ENCODE peak calls at places on chromosome 5, in four cellular contexts. U is fibroblast of pulmonary artery, P is tibial nerve, S is right cardiac atrium. O is an unnamed sample.

GRCh38 chr5:120604898-120605297 is 140.8 kb downstream of the PRR16 start:
- DNase-seq in S (no peak), U (peak; percentile 87), P (no peak), O (no peak)

GRCh38 chr5:138955013-138955660 is 80.0 kb upstream of the LRRTM2 start:
- DNase-seq in P (peak; percentile 33), S (no peak), U (no peak), O (no peak)

GRCh38 chr5:32206799-32207634 is 32.9 kb upstream of the GOLPH3 start:
- DNase-seq in S (no peak), U (no peak), P (no peak), O (no peak)

GRCh38 chr5:145887976-145888574 is 15.3 kb upstream of the GRXCR2 start:
- DNase-seq in S (peak; percentile 12), U (peak; percentile 69), P (peak; percentile 12), O (no peak)

GRCh38 chr5:36041537-36041845 is 25.2 kb downstream of the UGT3A2 start:
- DNase-seq in U (no peak), P (no peak), S (no peak), O (no peak)

GRCh38 chr5:16777432-16777831 is 158.7 kb downstream of the MYO10 start:
- DNase-seq in U (no peak), P (no peak), S (no peak), O (no peak)

GRCh38 chr5:89735108-89735507 is 674.4 kb downstream of the CETN3 start:
- DNase-seq in U (peak; percentile 52), P (no peak), S (no peak), O (no peak)

GRCh38 chr5:2780421-2781171 is 29.1 kb upstream of the IRX2 start:
- DNase-seq in P (no peak), S (no peak), U (no peak), O (no peak)

GRCh38 chr5:59786271-59786805 is 107.2 kb downstream of the PDE4D start:
- DNase-seq in S (no peak), U (peak; percentile 85), P (no peak), O (no peak)

GRCh38 chr5:126208691-126209090 is 214.5 kb upstream of the GRAMD2B start:
- DNase-seq in S (no peak), P (no peak), U (no peak), O (no peak)

GRCh38 chr5:55188656-55189380 is 15.8 kb upstream of the CDC20B start:
- DNase-seq in S (no peak), P (no peak), U (no peak), O (no peak)

GRCh38 chr5:89930591-89931383 is 478.8 kb downstream of the CETN3 start:
- DNase-seq in P (no peak), U (peak; percentile 81), S (no peak), O (no peak)

GRCh38 chr5:1390861-1391600 is 46.1 kb upstream of the CLPTM1L start:
- DNase-seq in S (no peak), U (no peak), P (no peak), O (no peak)

GRCh38 chr5:82046268-82046621 is 74.4 kb downstream of the ATG10 start:
- DNase-seq in P (no peak), U (no peak), S (no peak), O (no peak)

GRCh38 chr5:178086266-178086665 is 27.1 kb upstream of the N4BP3 start:
- DNase-seq in S (no peak), U (no peak), P (no peak), O (no peak)

GRCh38 chr5:17219431-17219830 is 2.0 kb downstream of the BASP1 start:
- DNase-seq in U (no peak), P (no peak), S (no peak), O (no peak)

GRCh38 chr5:17203329-17204132 is 13.9 kb upstream of the BASP1 start:
- DNase-seq in S (no peak), P (peak; percentile 33), U (peak; percentile 88), O (peak; percentile 57)

GRCh38 chr5:132489871-132490483 is 596 bp downstream of the IRF1 start:
- DNase-seq in S (peak; percentile 69), P (peak; percentile 30), U (peak; percentile 52), O (no peak)

GRCh38 chr5:177111720-177112394 is 21.7 kb upstream of the NSD1 start:
- DNase-seq in S (peak; percentile 48), U (peak; percentile 51), P (peak; percentile 70), O (peak; percentile 53)

GRCh38 chr5:142408536-142409252 is 83.9 kb upstream of the SPRY4 start:
- DNase-seq in U (no peak), P (no peak), S (no peak), O (no peak)

GRCh38 chr5:142405023-142405422 is 80.2 kb upstream of the SPRY4 start:
- DNase-seq in P (no peak), U (no peak), S (no peak), O (no peak)

GRCh38 chr5:142403583-142403982 is 78.8 kb upstream of the SPRY4 start:
- DNase-seq in P (no peak), S (no peak), U (no peak), O (no peak)

GRCh38 chr5:142404046-142404477 is 79.2 kb upstream of the SPRY4 start:
- DNase-seq in U (peak; percentile 28), S (no peak), P (no peak), O (no peak)

GRCh38 chr5:142405814-142406395 is 81.1 kb upstream of the SPRY4 start:
- DNase-seq in S (no peak), U (no peak), P (no peak), O (no peak)
- H3K4me3 ChIP-seq in S (no peak overlapping the region), U (no peak overlapping the region), P (no peak overlapping the region), O (no peak overlapping the region)

GRCh38 chr5:14256756-14257393 is 113.7 kb downstream of the TRIO start:
- DNase-seq in P (no peak), U (no peak), S (no peak), O (no peak)

GRCh38 chr5:14257995-14258403 is 114.9 kb downstream of the TRIO start:
- DNase-seq in P (no peak), S (no peak), U (no peak), O (peak; percentile 35)

GRCh38 chr5:14260637-14261036 is 117.5 kb downstream of the TRIO start:
- DNase-seq in S (no peak), U (no peak), P (no peak), O (no peak)

GRCh38 chr5:14261237-14261636 is 118.1 kb downstream of the TRIO start:
- DNase-seq in U (no peak), P (no peak), S (no peak), O (peak; percentile 84)

GRCh38 chr5:14258840-14259239 is 115.7 kb downstream of the TRIO start:
- DNase-seq in U (no peak), P (no peak), S (no peak), O (no peak)
- H3K4me3 ChIP-seq in U (no peak overlapping the region), P (no peak overlapping the region), S (no peak overlapping the region), O (no peak overlapping the region)

DNA sequence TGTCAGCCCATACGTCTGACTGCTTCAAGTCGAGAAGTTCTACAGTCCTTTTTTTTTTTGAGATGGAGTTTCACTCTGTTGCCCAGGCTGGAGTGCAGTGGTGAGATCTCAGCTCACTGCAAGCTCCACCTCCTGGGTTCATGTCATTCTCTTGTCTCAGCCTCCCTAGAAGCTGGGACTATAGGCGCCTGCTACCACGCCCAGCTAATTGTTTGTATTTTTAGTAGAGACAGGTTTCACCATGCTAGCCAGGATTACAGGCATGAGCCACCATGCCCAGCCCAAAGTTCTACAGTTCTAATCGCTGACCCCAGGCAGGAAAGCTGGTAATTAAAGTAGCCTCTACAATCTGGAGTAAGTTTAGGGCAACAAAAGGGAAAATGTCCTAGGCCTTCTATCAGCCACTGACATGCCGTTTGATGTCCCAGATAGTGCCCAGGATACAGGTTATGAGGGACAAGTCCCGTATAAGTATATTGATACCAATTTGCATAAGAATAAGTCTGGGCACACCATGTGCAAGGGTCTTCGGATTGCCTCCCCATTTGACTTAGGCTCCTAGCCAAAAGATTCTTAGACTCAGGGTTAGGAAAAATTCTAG is 1110.8 kb downstream of the TAF11L14 start:
- DNase-seq in S (no peak), P (no peak), U (no peak), O (peak; percentile 46)
- H3K4me3 ChIP-seq in S (peak overlapping the region; percentile 48), P (peak overlapping the region; percentile 25), U (no peak overlapping the region), O (peak overlapping the region; percentile 72)

GRCh38 chr5:95620870-95621838 is 1.3 kb downstream of the GPR150 start:
- DNase-seq in S (peak; percentile 26), U (no peak), P (no peak), O (no peak)

GRCh38 chr5:95621839-95622629 is 2.1 kb downstream of the GPR150 start:
- DNase-seq in S (no peak), U (no peak), P (no peak), O (peak; percentile 92)

GRCh38 chr5:95620030-95620869 is at the start of gene GPR150:
- DNase-seq in U (peak; percentile 52), S (peak; percentile 59), P (no peak), O (no peak)

GRCh38 chr5:95619096-95619495 is 791 bp upstream of the GPR150 start:
- DNase-seq in P (no peak), U (peak; percentile 86), S (no peak), O (no peak)

DNA sequence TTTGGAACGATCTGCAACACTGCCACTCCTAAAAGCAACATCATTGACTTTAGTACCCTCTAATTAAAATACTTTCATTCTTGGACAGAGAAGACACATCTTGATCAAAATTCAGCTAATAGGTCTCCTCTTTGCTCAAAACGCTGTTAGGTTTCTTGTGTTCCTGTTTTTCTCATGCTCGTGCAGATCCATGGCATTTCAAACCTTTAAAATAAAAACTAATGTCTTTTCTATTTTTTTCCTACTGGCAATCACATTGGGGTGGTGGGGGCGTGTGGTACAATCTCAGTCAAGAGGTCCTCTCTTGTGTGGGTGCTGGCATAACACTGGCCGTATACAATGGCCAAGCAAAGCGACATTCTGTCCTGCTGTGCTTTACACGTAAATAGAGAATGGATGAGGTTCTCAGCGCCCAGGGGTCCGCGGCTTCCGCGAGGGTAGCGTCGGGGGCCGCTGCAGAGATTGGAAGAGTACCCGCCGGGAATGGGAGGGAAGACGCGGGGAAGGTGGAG is 313 bp upstream of the GPR150 start:
- DNase-seq in U (no peak), P (no peak), S (no peak), O (no peak)
- H3K4me3 ChIP-seq in U (peak overlapping the region; percentile 54), P (peak overlapping the region; percentile 38), S (peak overlapping the region; percentile 50), O (no peak overlapping the region)

DNA sequence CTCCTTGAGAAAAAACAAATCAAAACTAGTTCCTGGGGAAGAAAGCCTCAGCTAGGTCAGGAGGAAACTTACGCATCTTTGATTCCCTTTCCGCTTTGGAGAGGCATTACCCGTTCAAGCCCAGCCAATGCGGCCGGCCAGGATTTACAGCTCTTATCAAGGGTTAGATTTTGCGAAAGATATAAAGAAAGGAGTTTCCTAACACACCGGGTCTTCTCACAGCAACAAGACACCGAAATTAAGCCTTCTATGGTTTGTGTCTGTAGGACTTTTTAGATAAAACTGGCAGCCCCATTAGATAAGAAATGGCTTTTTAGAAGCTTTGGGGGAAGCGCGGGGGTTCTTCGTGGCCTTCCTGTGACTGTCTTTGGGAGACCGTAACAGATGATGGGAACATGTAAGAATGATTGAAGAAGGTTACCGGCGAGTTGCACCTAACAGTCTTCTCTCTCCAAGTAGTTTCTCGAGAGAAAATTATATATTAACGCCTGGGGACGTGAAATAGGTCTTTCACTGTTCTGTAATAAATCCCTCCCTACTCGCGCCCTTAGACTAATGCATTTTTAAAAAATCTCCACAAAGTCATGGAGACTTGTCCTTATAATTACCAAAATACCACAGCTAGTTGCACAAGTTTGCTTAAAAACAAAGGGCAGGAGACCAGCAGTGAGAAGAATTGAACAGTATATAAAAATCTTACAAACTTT is 1.3 kb upstream of the ISL1 start:
- DNase-seq in P (no peak), U (no peak), S (no peak), O (no peak)
- H3K4me3 ChIP-seq in P (no peak overlapping the region), U (peak overlapping the region; percentile 17), S (peak overlapping the region; percentile 13), O (no peak overlapping the region)